ENCODE peak calls at places on chromosomes 12 and 14, in eight cellular contexts. A is NCI-H460, D is kidney glomerular epithelial cell, R is sciatic nerve, I is SJSA1, Z is lung, H is left ventricle myocardium inferior, C is ovary. N is an unnamed sample.

GRCh38 chr12:57416039-57416996 is 14.5 kb downstream of the R3HDM2 start:
- DNase-seq in C (no peak), D (no peak), R (no peak), I (peak), A (no peak), Z (no peak), H (no peak), N (no peak)

GRCh38 chr12:59040651-59041050 is 120.3 kb upstream of the LRIG3 start:
- DNase-seq in A (no peak), R (no peak), I (peak), H (no peak), D (peak), C (no peak), Z (no peak), N (no peak)

GRCh38 chr12:108568653-108569154 is 6.3 kb downstream of the ISCU start:
- DNase-seq in R (no peak), H (no peak), A (no peak), Z (no peak), D (no peak), C (no peak), I (no peak), N (no peak)

GRCh38 chr14:77988966-77989365 is 181.2 kb upstream of the NRXN3 start:
- DNase-seq in C (no peak), D (peak), R (peak), A (no peak), I (no peak), H (peak), Z (no peak), N (no peak)

GRCh38 chr12:67681145-67681778 is 32.7 kb downstream of the DYRK2 start:
- DNase-seq in A (no peak), Z (no peak), R (no peak), I (peak), H (no peak), C (no peak), D (peak), N (no peak)

GRCh38 chr12:92696240-92696639 is 6.5 kb upstream of the PLEKHG7 start:
- DNase-seq in Z (no peak), C (no peak), A (no peak), R (no peak), I (no peak), H (peak), D (no peak), N (no peak)

GRCh38 chr14:66624319-66624937 is 116.5 kb downstream of the GPHN start:
- DNase-seq in C (peak), I (no peak), D (peak), A (peak), R (no peak), H (peak), Z (no peak), N (peak)

GRCh38 chr12:51852404-51853137 is 4.1 kb upstream of the FIGNL2 start:
- DNase-seq in R (no peak), Z (no peak), A (no peak), D (no peak), C (no peak), H (no peak), I (no peak), N (no peak)

GRCh38 chr12:8846305-8846704 is 23.9 kb downstream of the A2ML1 start:
- DNase-seq in R (no peak), H (no peak), I (no peak), C (no peak), A (no peak), Z (no peak), D (no peak), N (no peak)

GRCh38 chr12:124581299-124581698 is 13.9 kb upstream of the NCOR2 start:
- DNase-seq in C (no peak), Z (no peak), I (peak), H (no peak), D (no peak), A (no peak), R (no peak), N (no peak)

GRCh38 chr14:58430156-58430555 is 2.6 kb downstream of the KIAA0586 start:
- DNase-seq in H (no peak), A (peak), D (peak), C (no peak), I (no peak), Z (no peak), R (no peak), N (no peak)

GRCh38 chr12:768434-768833 is 16.1 kb downstream of the WNK1 start:
- DNase-seq in R (no peak), H (no peak), C (no peak), I (no peak), D (no peak), A (no peak), Z (no peak), N (no peak)

GRCh38 chr12:57216014-57216891 is at the start of gene NXPH4:
- DNase-seq in D (no peak), R (no peak), Z (no peak), C (peak), A (no peak), I (no peak), H (peak), N (peak)

GRCh38 chr12:130948136-130948535 is 5.6 kb upstream of the ADGRD1 start:
- DNase-seq in R (no peak), C (no peak), D (no peak), H (no peak), Z (no peak), A (no peak), I (no peak), N (peak)

GRCh38 chr12:54131641-54132280 is 57.0 kb downstream of the SMUG1 start:
- DNase-seq in A (no peak), I (no peak), D (no peak), C (no peak), R (no peak), Z (no peak), H (no peak), N (no peak)

GRCh38 chr14:54918427-54918826 is 15.8 kb upstream of the GCH1 start:
- DNase-seq in A (no peak), H (no peak), Z (no peak), I (no peak), R (no peak), C (no peak), D (no peak), N (no peak)

N was measured in NCI-H82.